ENCODE peak calls at places on chromosomes 13 and 19, in six cellular contexts. S is adrenal gland, B is heart right ventricle, J is fibroblast of lung, V is PC-3, W is sigmoid colon. F is an unnamed sample.

GRCh38 chr13:72651196-72651595 is 76.2 kb downstream of the MZT1 start:
- DNase-seq in S (no peak), B (no peak), J (peak; percentile 15), V (peak; percentile 27), W (no peak), F (no peak)

GRCh38 chr19:38657633-38658222 is 10.3 kb downstream of the ACTN4 start:
- DNase-seq in S (no peak), B (no peak), J (peak; percentile 95), V (peak; percentile 94), W (no peak), F (no peak)

GRCh38 chr19:38842439-38843174 is 7.2 kb downstream of the HNRNPL start:
- DNase-seq in S (no peak), B (no peak), J (no peak), V (no peak), W (no peak), F (peak; percentile 9)

GRCh38 chr13:111480976-111481375 is 160.5 kb downstream of the TEX29 start:
- DNase-seq in S (no peak), B (no peak), J (no peak), V (no peak), W (no peak), F (no peak)

GRCh38 chr13:87855553-87855952 is 184.4 kb downstream of the SLITRK5 start:
- DNase-seq in S (no peak), B (no peak), J (no peak), V (no peak), W (no peak), F (no peak)

GRCh38 chr13:39036212-39036611 is 1.7 kb downstream of the PROSER1 start:
- DNase-seq in S (no peak), B (no peak), J (peak; percentile 36), V (peak; percentile 26), W (no peak), F (peak; percentile 37)

GRCh38 chr13:113996912-113997745 is 23.3 kb upstream of the C13orf46 start:
- DNase-seq in S (no peak), B (no peak), J (no peak), V (peak; percentile 68), W (no peak), F (no peak)

GRCh38 chr19:12821761-12822160 is 12.6 kb downstream of the RTBDN start:
- DNase-seq in S (no peak), B (no peak), J (no peak), V (peak; percentile 63), W (no peak), F (no peak)

GRCh38 chr13:42255854-42256253 is 16.1 kb upstream of the AKAP11 start:
- DNase-seq in S (no peak), B (no peak), J (no peak), V (no peak), W (no peak), F (no peak)

GRCh38 chr13:41654800-41655199 is 197.4 kb downstream of the RGCC start:
- DNase-seq in S (no peak), B (no peak), J (no peak), V (no peak), W (no peak), F (no peak)

GRCh38 chr19:4814625-4815425 is 16.7 kb downstream of the TICAM1 start:
- DNase-seq in S (no peak), B (no peak), J (peak; percentile 47), V (no peak), W (no peak), F (no peak)

GRCh38 chr19:12880551-12881171 is 588 bp downstream of the DNASE2 start:
- DNase-seq in S (no peak), B (no peak), J (peak; percentile 27), V (peak; percentile 25), W (peak; percentile 77), F (peak; percentile 64)

GRCh38 chr13:51136276-51136980 is 25.4 kb upstream of the C13orf42 start:
- DNase-seq in S (no peak), B (no peak), J (no peak), V (no peak), W (no peak), F (no peak)

GRCh38 chr13:109148243-109148642 is 518.8 kb downstream of the MYO16 start:
- DNase-seq in S (no peak), B (no peak), J (peak; percentile 61), V (peak; percentile 25), W (no peak), F (no peak)

GRCh38 chr13:42615691-42616090 is 41.7 kb downstream of the TNFSF11 start:
- DNase-seq in S (no peak), B (no peak), J (peak; percentile 2), V (peak; percentile 25), W (no peak), F (no peak)

GRCh38 chr19:43777163-43777700 is 3.5 kb downstream of the KCNN4 start:
- DNase-seq in S (no peak), B (no peak), J (peak; percentile 82), V (no peak), W (no peak), F (peak; percentile 59)

GRCh38 chr19:49398001-49398615 is 10.1 kb downstream of the KASH5 start:
- DNase-seq in S (no peak), B (no peak), J (no peak), V (no peak), W (no peak), F (no peak)

GRCh38 chr13:106561551-106562170 is 6.3 kb downstream of the ARGLU1 start:
- DNase-seq in S (no peak), B (peak; percentile 52), J (peak; percentile 64), V (no peak), W (no peak), F (no peak)

GRCh38 chr13:52414051-52414450 is 8.1 kb upstream of the THSD1 start:
- DNase-seq in S (no peak), B (no peak), J (no peak), V (no peak), W (no peak), F (no peak)

GRCh38 chr13:33260168-33261098 is 25.1 kb downstream of the STARD13 start:
- DNase-seq in S (no peak), B (no peak), J (no peak), V (no peak), W (no peak), F (peak; percentile 64)
- H3K4me1 ChIP-seq in S (peaks cover 7% of the 10 kb centered on the region), B (peaks cover 92% of the 10 kb centered on the region), J (peaks cover 37% of the 10 kb centered on the region), V (peaks cover 43% of the 10 kb centered on the region), W (no peaks in the 10 kb centered on the region), F (peaks cover 35% of the 10 kb centered on the region)

GRCh38 chr19:45294291-45295029 is 28.2 kb downstream of the CKM start:
- DNase-seq in S (peak; percentile 72), B (peak; percentile 68), J (no peak), V (no peak), W (no peak), F (no peak)

GRCh38 chr19:45290381-45290931 is 32.2 kb downstream of the CKM start:
- DNase-seq in S (no peak), B (no peak), J (no peak), V (no peak), W (no peak), F (no peak)

GRCh38 chr19:45295873-45296272 is 26.8 kb downstream of the CKM start:
- DNase-seq in S (no peak), B (no peak), J (no peak), V (no peak), W (no peak), F (no peak)

GRCh38 chr19:45293682-45294081 is 29.0 kb downstream of the CKM start:
- DNase-seq in S (no peak), B (no peak), J (no peak), V (peak; percentile 16), W (no peak), F (no peak)

DNA sequence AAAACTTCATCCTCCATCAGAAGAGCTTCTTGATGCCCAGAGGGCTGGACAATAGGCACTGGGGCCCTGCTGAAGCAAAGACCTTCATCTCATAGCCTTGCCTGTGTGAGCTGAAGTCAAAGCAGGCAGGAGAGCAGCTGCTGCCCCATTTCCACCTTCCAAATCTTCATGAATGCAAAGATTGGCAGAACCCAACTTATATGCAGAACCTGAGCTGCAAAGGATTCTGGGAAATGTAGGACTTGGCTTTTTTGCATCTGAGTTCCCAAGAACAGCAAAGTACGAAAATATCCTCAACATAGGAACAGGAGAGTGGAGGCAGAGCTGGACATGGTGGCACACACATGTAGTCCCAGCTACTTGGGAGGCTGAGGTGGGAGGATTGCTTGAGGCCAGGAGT is 30.8 kb downstream of the CKM start:
- DNase-seq in S (no peak), B (no peak), J (no peak), V (no peak), W (no peak), F (no peak)
- H3K36me3 ChIP-seq in S (peaks cover 13% of the 10 kb centered on the region), B (peaks cover 87% of the 10 kb centered on the region), J (peaks cover 1% of the 10 kb centered on the region), V (no peaks in the 10 kb centered on the region), W (peaks cover 6% of the 10 kb centered on the region), F (peaks cover 6% of the 10 kb centered on the region)

DNA sequence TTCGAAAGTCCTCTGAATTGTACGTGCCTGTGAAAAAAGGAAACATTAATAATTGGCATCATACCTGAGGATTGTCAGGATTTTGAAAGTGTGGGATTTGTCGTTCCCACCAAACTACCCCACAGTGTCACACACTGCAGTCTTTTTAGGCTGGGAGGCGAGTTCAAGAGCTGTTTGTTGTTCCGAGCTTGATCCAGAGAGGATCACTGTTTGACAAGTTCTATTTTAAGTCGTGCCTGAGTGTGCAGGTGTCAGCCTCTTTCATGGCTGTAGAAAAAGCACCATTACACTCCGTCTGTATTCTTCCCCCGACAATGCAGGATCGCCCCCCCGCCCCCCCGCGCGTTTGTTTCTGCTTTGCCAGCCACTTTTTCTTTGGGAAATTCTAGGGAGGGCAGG is 635 bp upstream of the NBEA start:
- DNase-seq in S (no peak), B (no peak), J (no peak), V (no peak), W (no peak), F (no peak)
- H3K27ac ChIP-seq in S (no peak overlapping the region), B (peak overlapping the region; percentile 81), J (no peak overlapping the region), V (no peak overlapping the region), W (peak overlapping the region; percentile 85), F (no peak overlapping the region)

DNA sequence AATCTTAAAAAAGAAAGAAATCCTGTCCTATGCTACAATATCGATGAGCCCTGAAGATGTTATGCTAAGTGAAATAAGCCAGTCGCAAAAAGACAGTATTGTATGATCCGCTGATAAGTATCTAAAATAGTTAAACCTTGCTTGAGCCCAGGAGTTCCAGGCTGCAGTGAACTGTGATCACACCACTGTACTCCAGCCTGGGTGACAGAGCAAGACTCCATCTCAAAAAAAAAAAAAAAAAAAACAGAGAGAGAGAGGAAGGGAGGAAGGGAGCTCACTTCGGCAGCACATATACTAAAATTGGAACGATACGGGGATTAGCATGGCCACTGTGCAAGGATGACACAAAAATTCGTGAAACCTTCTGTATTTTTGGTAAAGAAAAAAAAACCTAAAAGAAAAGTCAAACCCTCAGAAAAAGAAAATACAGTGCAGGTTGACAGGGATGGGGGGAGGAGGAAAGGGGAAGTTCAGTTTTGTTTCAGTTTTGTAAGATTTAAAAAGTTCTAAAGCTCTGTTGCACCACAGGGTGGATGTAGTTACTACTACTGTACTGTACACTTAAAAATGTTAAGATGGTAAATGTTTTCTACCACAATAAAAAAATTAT is 8.4 kb downstream of the CLASRP start:
- DNase-seq in S (no peak), B (no peak), J (no peak), V (no peak), W (no peak), F (no peak)
- H3K4me1 ChIP-seq in S (peaks cover 22% of the 10 kb centered on the region), B (peaks cover 62% of the 10 kb centered on the region), J (no peaks in the 10 kb centered on the region), V (no peaks in the 10 kb centered on the region), W (no peaks in the 10 kb centered on the region), F (peaks cover 5% of the 10 kb centered on the region)

GRCh38 chr19:33676999-33677665 is 55.4 kb downstream of the CHST8 start:
- DNase-seq in S (no peak), B (no peak), J (no peak), V (no peak), W (peak; percentile 49), F (no peak)
- H3K36me3 ChIP-seq in S (no peaks in the 10 kb centered on the region), B (no peaks in the 10 kb centered on the region), J (no peaks in the 10 kb centered on the region), V (no peaks in the 10 kb centered on the region), W (no peaks in the 10 kb centered on the region), F (no peaks in the 10 kb centered on the region)

F was measured in SJCRH30.